ENCODE peak calls at places on chromosomes 1 and 21, in four cellular contexts. One of them, this sample, is unnamed.

GRCh38 chr21:27802816-27803475 is 836.1 kb upstream of the ADAMTS5 start:
- DNase-seq in HepG2: no peak
- DNase-seq in A549: no peak
- DNase-seq in K562: peak; percentile 31
- DNase-seq in this sample: peak; percentile 62

GRCh38 chr1:246435421-246436041 is 71.5 kb downstream of the SMYD3 start:
- DNase-seq in A549: no peak
- DNase-seq in K562: no peak
- DNase-seq in HepG2: no peak
- DNase-seq in this sample: no peak

GRCh38 chr1:113040041-113040440 is 33.0 kb upstream of the LRIG2 start:
- DNase-seq in HepG2: no peak
- DNase-seq in A549: no peak
- DNase-seq in K562: no peak
- DNase-seq in this sample: no peak

GRCh38 chr1:156752843-156753486 is 1.5 kb upstream of the HDGF start:
- DNase-seq in K562: no peak
- DNase-seq in A549: no peak
- DNase-seq in HepG2: peak; percentile 51
- DNase-seq in this sample: no peak

GRCh38 chr1:22878626-22879025 is 94.0 kb downstream of the LACTBL1 start:
- DNase-seq in A549: no peak
- DNase-seq in K562: no peak
- DNase-seq in HepG2: no peak
- DNase-seq in this sample: no peak

GRCh38 chr1:242523968-242524570 is 428 bp downstream of the PLD5 start:
- DNase-seq in HepG2: no peak
- DNase-seq in K562: peak; percentile 58
- DNase-seq in A549: peak; percentile 83
- DNase-seq in this sample: peak; percentile 84

GRCh38 chr1:6124746-6125365 is 55.3 kb downstream of the CHD5 start:
- DNase-seq in HepG2: no peak
- DNase-seq in K562: no peak
- DNase-seq in A549: no peak
- DNase-seq in this sample: peak; percentile 7

GRCh38 chr1:1183833-1184775 is 10.4 kb downstream of the TTLL10 start:
- DNase-seq in K562: peak; percentile 68
- DNase-seq in HepG2: no peak
- DNase-seq in A549: no peak
- DNase-seq in this sample: peak; percentile 8

GRCh38 chr1:178134061-178134460 is 40.2 kb downstream of the RASAL2 start:
- DNase-seq in A549: no peak
- DNase-seq in HepG2: no peak
- DNase-seq in K562: no peak
- DNase-seq in this sample: no peak

GRCh38 chr21:45019887-45020537 is 54.4 kb upstream of the ADARB1 start:
- DNase-seq in A549: no peak
- DNase-seq in K562: no peak
- DNase-seq in HepG2: no peak
- DNase-seq in this sample: peak; percentile 9

GRCh38 chr1:76336951-76337371 is 262.4 kb downstream of the ST6GALNAC3 start:
- DNase-seq in K562: no peak
- DNase-seq in A549: no peak
- DNase-seq in HepG2: no peak
- DNase-seq in this sample: peak; percentile 16

GRCh38 chr1:168665975-168666374 is 63.0 kb downstream of the DPT start:
- DNase-seq in A549: no peak
- DNase-seq in K562: no peak
- DNase-seq in HepG2: no peak
- DNase-seq in this sample: no peak

GRCh38 chr1:24896176-24896575 is 33.9 kb downstream of the RUNX3 start:
- DNase-seq in HepG2: no peak
- DNase-seq in A549: no peak
- DNase-seq in K562: no peak
- DNase-seq in this sample: no peak

GRCh38 chr1:228465571-228466146 is 21.5 kb upstream of the RNF187 start:
- DNase-seq in A549: no peak
- DNase-seq in HepG2: no peak
- DNase-seq in K562: no peak
- DNase-seq in this sample: no peak

GRCh38 chr21:41801256-41801655 is 34.4 kb upstream of the RIPK4 start:
- DNase-seq in K562: no peak
- DNase-seq in A549: no peak
- DNase-seq in HepG2: no peak
- DNase-seq in this sample: no peak
- TF ChIP-seq HMGXB4 in K562: no peak
- TF ChIP-seq HMGXB4 in A549: no peak
- TF ChIP-seq HMGXB4 in HepG2: no peak
- TF ChIP-seq HMGXB4 in this sample: no peak

DNA sequence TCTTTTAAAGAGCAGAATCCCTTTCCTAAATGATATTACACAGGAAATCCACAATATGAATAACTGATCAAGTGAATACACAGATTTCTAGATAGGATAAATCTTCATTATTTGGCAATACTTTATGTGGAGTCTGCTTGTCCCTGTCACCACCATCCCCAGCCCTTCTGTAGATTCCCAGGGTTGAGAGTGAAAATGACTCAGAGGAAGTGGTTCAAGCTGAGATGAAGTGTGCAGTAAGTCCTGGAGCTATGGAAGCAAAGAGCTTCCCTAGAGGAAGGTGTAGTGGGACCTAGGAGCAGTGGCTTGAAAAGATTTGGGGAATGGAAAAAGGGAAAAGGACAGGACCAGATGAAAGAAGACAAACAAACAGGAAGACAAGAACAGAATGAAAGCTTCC is 96.7 kb upstream of the CAMK1G start:
- DNase-seq in K562: no peak
- DNase-seq in HepG2: no peak
- DNase-seq in A549: no peak
- DNase-seq in this sample: no peak
- TF ChIP-seq HMGXB4 in K562: no peak
- TF ChIP-seq HMGXB4 in HepG2: no peak
- TF ChIP-seq HMGXB4 in A549: no peak
- TF ChIP-seq HMGXB4 in this sample: no peak

GRCh38 chr1:67937010-67937409 is 103.7 kb upstream of the GNG12 start:
- DNase-seq in K562: no peak
- DNase-seq in A549: no peak
- DNase-seq in HepG2: no peak
- DNase-seq in this sample: no peak

GRCh38 chr1:67939176-67939751 is 106.0 kb upstream of the GNG12 start:
- DNase-seq in HepG2: no peak
- DNase-seq in K562: no peak
- DNase-seq in A549: no peak
- DNase-seq in this sample: no peak

GRCh38 chr1:67931198-67931597 is 97.9 kb upstream of the GNG12 start:
- DNase-seq in A549: no peak
- DNase-seq in K562: no peak
- DNase-seq in HepG2: no peak
- DNase-seq in this sample: no peak

GRCh38 chr1:67937651-67938050 is 104.4 kb upstream of the GNG12 start:
- DNase-seq in A549: no peak
- DNase-seq in K562: no peak
- DNase-seq in HepG2: no peak
- DNase-seq in this sample: no peak

DNA sequence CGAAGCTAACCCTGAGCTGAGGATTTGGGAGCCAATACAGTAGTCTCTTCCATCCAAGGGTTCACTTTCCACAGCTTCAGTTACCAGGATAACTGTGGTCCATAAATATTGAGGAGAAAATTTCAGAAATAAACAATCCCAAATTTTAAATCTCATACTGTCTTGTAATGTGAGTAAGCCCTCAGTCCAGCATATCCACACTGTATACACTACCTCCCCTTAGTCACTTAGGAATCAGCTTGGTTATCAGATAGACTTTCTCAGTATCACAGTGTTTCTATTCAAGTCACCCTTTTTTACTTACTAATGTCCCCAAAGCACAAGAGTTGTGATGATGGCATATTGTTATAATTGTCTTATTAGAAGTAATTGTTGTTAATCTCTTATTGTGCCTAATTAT is 102.3 kb upstream of the GNG12 start:
- DNase-seq in A549: no peak
- DNase-seq in HepG2: no peak
- DNase-seq in K562: no peak
- DNase-seq in this sample: no peak
- TF ChIP-seq HMGXB4 in A549: no peak
- TF ChIP-seq HMGXB4 in HepG2: no peak
- TF ChIP-seq HMGXB4 in K562: no peak
- TF ChIP-seq HMGXB4 in this sample: no peak

GRCh38 chr1:213759359-213760181 is 228.2 kb upstream of the PROX1 start:
- DNase-seq in A549: no peak
- DNase-seq in K562: no peak
- DNase-seq in HepG2: peak; percentile 92
- DNase-seq in this sample: no peak
- TF ChIP-seq HMGXB4 in A549: no peak
- TF ChIP-seq HMGXB4 in K562: no peak
- TF ChIP-seq HMGXB4 in HepG2: peak; percentile 47
- TF ChIP-seq HMGXB4 in this sample: no peak

GRCh38 chr1:194353121-194353520 is 1166.7 kb upstream of the B3GALT2 start:
- DNase-seq in HepG2: no peak
- DNase-seq in K562: no peak
- DNase-seq in A549: no peak
- DNase-seq in this sample: no peak

GRCh38 chr1:194342484-194343262 is 1156.3 kb upstream of the B3GALT2 start:
- DNase-seq in K562: no peak
- DNase-seq in HepG2: peak; percentile 53
- DNase-seq in A549: no peak
- DNase-seq in this sample: peak; percentile 71

GRCh38 chr1:194341587-194341986 is 1155.2 kb upstream of the B3GALT2 start:
- DNase-seq in HepG2: no peak
- DNase-seq in A549: no peak
- DNase-seq in K562: no peak
- DNase-seq in this sample: no peak

DNA sequence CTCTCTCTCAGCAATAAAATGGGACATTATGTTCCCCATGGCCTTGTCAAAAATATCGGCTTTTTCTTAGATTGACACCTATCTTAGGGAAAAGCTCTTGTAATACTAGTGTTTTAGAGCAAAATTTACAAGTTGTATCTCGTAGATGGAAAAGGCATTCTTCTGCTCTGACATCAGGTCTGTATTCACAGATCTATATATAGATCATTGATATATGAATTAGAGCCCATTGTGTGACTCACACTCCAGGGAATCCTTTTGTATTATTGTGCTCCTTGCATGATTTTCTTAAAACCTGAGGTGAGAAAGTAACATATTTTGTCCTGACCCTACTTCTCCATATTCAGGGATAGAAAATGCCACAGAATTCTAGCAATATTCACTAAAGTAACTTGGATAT is 1160.8 kb upstream of the B3GALT2 start:
- DNase-seq in HepG2: no peak
- DNase-seq in A549: no peak
- DNase-seq in K562: no peak
- DNase-seq in this sample: no peak
- TF ChIP-seq HMGXB4 in HepG2: no peak
- TF ChIP-seq HMGXB4 in A549: no peak
- TF ChIP-seq HMGXB4 in K562: no peak
- TF ChIP-seq HMGXB4 in this sample: no peak

DNA sequence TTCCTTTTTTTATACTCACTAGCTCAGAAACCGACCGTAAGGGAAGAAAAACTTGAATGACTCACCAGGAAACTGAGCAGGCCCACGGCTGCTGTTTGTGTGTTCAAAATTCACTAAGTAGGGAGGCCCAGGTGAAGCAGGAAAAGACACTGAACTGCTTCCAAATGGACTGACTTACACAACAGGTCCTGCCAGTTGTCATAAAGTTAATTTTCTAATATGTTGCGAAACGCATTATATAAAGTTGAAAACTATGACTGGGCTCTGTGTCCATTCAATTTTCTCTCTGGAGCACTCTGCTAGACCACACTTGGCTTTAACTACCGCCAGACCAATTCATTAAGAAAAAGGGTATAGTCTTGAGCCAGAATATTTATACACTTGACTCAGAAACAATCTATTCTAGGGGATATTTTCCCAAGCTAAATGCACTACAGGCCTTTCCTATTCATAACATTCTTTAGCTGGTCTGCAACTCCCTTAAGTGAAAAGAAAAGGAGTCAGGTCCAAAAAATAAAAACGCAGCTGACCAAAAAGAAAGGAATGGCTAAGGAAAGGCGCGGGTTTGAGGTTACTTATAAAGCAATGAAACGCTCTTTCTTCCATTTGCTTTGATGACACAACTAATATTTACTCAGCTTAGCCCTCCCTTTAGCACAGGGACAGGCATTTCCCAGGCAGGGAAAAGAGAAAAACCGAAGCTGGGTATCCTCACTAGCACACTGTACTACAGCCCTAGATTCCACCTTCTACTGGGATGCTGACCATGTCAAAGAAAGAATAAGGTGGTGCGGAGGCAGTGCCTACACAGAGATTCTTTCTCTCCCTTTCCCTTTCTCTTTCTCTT is 306.3 kb upstream of the ESRRG start:
- DNase-seq in K562: no peak
- DNase-seq in A549: no peak
- DNase-seq in HepG2: no peak
- DNase-seq in this sample: no peak
- TF ChIP-seq HMGXB4 in K562: no peak
- TF ChIP-seq HMGXB4 in A549: no peak
- TF ChIP-seq HMGXB4 in HepG2: no peak
- TF ChIP-seq HMGXB4 in this sample: no peak

DNA sequence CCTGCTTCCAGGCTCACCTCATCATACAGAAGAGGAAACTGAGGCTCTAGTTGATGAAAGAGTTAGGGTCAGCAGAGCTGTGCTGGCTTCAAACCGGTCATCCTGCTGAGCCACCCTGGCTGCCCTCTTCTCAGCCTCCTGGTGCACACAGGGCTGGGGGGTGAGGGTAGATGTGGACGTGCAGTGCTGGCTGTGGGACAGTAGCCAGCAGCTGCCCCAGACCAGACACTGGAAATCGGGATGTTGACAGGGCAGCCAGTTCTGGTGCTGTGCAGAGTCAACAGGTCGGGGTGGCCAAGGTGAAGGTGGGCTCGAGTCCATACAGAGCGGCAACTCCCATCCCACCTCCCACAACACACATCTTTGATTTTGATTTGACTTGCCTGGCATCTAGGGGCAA is 1.5 kb upstream of the CLCNKA start:
- DNase-seq in K562: no peak
- DNase-seq in HepG2: no peak
- DNase-seq in A549: no peak
- DNase-seq in this sample: no peak
- TF ChIP-seq HMGXB4 in K562: no peak
- TF ChIP-seq HMGXB4 in HepG2: no peak
- TF ChIP-seq HMGXB4 in A549: no peak
- TF ChIP-seq HMGXB4 in this sample: no peak

DNA sequence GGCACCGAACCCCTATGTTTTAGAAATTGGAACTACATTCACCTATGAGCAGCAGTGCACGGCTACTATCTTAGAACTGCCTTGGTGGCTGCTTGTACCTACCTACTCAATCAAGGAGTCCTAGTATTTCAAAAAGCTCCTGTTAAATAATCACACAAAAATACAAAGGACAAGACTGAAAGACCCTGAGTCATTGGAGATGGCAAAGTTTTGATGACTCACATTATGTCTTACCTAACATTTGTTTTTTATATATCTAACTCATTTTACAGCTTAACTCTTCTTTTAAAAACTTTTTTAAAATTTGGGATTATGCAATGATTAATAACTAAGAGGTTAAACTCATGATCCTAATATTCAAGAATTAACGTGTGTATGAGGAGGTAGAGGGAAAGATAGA is 1206.0 kb upstream of the TMPRSS15 start:
- DNase-seq in HepG2: no peak
- DNase-seq in A549: no peak
- DNase-seq in K562: no peak
- DNase-seq in this sample: no peak
- TF ChIP-seq HMGXB4 in HepG2: no peak
- TF ChIP-seq HMGXB4 in A549: no peak
- TF ChIP-seq HMGXB4 in K562: no peak
- TF ChIP-seq HMGXB4 in this sample: no peak

This sample was measured in WTC11.